ENCODE peak calls at places on chromosomes 4 and X, in seven cellular contexts. Q is gastrocnemius medialis; R is right lobe of liver; M is pancreas; B is activated CD8-positive, alpha-beta T cell treated with anti-CD3 and anti-CD28 coated beads for 36 hours; N is left ventricle myocardium superior; I is activated naive CD8-positive, alpha-beta T cell treated with anti-CD3 and anti-CD28 coated beads, Interleukin-2, amount 50 U/mL, for 24 hours. L is an unnamed sample.

GRCh38 chr4:103018391-103019318 is 850 bp downstream of the SLC9B1 start:
- ATAC-seq in Q (no peak), R (peak), M (peak), B (no peak), N (peak), I (no peak), L (no peak)

GRCh38 chr4:101349346-101350064 is 2.2 kb upstream of the PPP3CA start:
- ATAC-seq in Q (no peak), R (no peak), M (no peak), B (no peak), N (no peak), I (no peak), L (no peak)

GRCh38 chr4:68904786-68905185 is 46.8 kb downstream of the UGT2A3 start:
- ATAC-seq in Q (no peak), R (peak), M (peak), B (no peak), N (no peak), I (no peak), L (no peak)

GRCh38 chr4:91734682-91735081 is 569.1 kb upstream of the GRID2 start:
- ATAC-seq in Q (no peak), R (no peak), M (no peak), B (no peak), N (no peak), I (no peak), L (no peak)

GRCh38 chr4:154616731-154617130 is 4.3 kb upstream of the FGG start:
- ATAC-seq in Q (no peak), R (peak), M (no peak), B (peak), N (no peak), I (no peak), L (no peak)

GRCh38 chrX:132442674-132443073 is 46.2 kb downstream of the MBNL3 start:
- ATAC-seq in Q (no peak), R (no peak), M (no peak), B (no peak), N (peak), I (no peak), L (no peak)

GRCh38 chr4:75895744-75896314 is 6.4 kb downstream of the PPEF2 start:
- ATAC-seq in Q (no peak), R (peak), M (peak), B (peak), N (peak), I (peak), L (peak)

GRCh38 chr4:82482387-82482786 is 52.0 kb downstream of the ENOPH1 start:
- ATAC-seq in Q (no peak), R (peak), M (no peak), B (no peak), N (no peak), I (no peak), L (no peak)

GRCh38 chrX:13000311-13000811 is 25.5 kb downstream of the TMSB4X start:
- ATAC-seq in Q (no peak), R (peak), M (no peak), B (peak), N (peak), I (peak), L (peak)

GRCh38 chr4:108143515-108143914 is 25.2 kb downstream of the LEF1 start:
- ATAC-seq in Q (no peak), R (no peak), M (no peak), B (peak), N (no peak), I (no peak), L (no peak)

GRCh38 chr4:26953770-26954423 is 93.3 kb downstream of the STIM2 start:
- ATAC-seq in Q (no peak), R (no peak), M (no peak), B (no peak), N (no peak), I (no peak), L (no peak)

GRCh38 chrX:83845397-83845796 is 15.5 kb upstream of the CYLC1 start:
- ATAC-seq in Q (no peak), R (peak), M (no peak), B (no peak), N (no peak), I (no peak), L (no peak)

GRCh38 chr4:168679397-168680176 is 182.7 kb downstream of the PALLD start:
- ATAC-seq in Q (no peak), R (peak), M (no peak), B (no peak), N (peak), I (no peak), L (no peak)

GRCh38 chrX:21943460-21944135 is 3.1 kb downstream of the SMS start:
- ATAC-seq in Q (no peak), R (no peak), M (no peak), B (no peak), N (no peak), I (no peak), L (peak)

GRCh38 chr4:185307136-185307950 is 88.4 kb downstream of the LRP2BP start:
- ATAC-seq in Q (no peak), R (no peak), M (peak), B (no peak), N (no peak), I (no peak), L (peak)

GRCh38 chr4:1479454-1479853 is 73.2 kb upstream of the NKX1-1 start:
- ATAC-seq in Q (no peak), R (no peak), M (no peak), B (no peak), N (no peak), I (no peak), L (no peak)

GRCh38 chrX:18548996-18549395 is 122.9 kb downstream of the RS1 start:
- ATAC-seq in Q (no peak), R (no peak), M (no peak), B (no peak), N (no peak), I (no peak), L (no peak)

GRCh38 chr4:150167054-150167453 is 88.8 kb downstream of the DCLK2 start:
- ATAC-seq in Q (no peak), R (no peak), M (no peak), B (no peak), N (peak), I (no peak), L (no peak)

L was measured in activated T-helper 17 cell treated with anti-CD3 and anti-CD28 coated beads, Interleukin-2, amount 50 U/mL, for 72 hours.